ENCODE peak calls at places on chromosome 1, in four cellular contexts. V, R, D and Z are unnamed samples.
A peak's percentile ranks its signal among the peaks of the same experiment; 100 is the strongest.

GRCh38 chr1:226829105-226829504 is 41.3 kb upstream of the PSEN2 start:
- DNase-seq in V (no peak), R (no peak), D (no peak), Z (no peak)

GRCh38 chr1:24486296-24487065 is 16.2 kb upstream of the RCAN3 start:
- DNase-seq in V (no peak), R (no peak), D (no peak), Z (no peak)

GRCh38 chr1:89523597-89524368 is 846 bp upstream of the LRRC8B start:
- DNase-seq in V (no peak), R (peak; percentile 52), D (peak; percentile 65), Z (no peak)

GRCh38 chr1:167430849-167431242 is 87.5 kb downstream of the CD247 start:
- DNase-seq in V (no peak), R (no peak), D (no peak), Z (no peak)

GRCh38 chr1:206839857-206840256 is 25.6 kb upstream of the IL20 start:
- DNase-seq in V (no peak), R (no peak), D (no peak), Z (no peak)

GRCh38 chr1:86207323-86207722 is 50.8 kb upstream of the COL24A1 start:
- DNase-seq in V (no peak), R (no peak), D (peak; percentile 63), Z (no peak)

GRCh38 chr1:146034976-146035469 is 13.5 kb upstream of the HJV start:
- DNase-seq in V (no peak), R (no peak), D (no peak), Z (no peak)

GRCh38 chr1:84550826-84551225 is 23.4 kb downstream of the CTBS start:
- DNase-seq in V (no peak), R (no peak), D (no peak), Z (no peak)

GRCh38 chr1:8966606-8967005 is 20.9 kb downstream of the CA6 start:
- DNase-seq in V (no peak), R (no peak), D (no peak), Z (peak; percentile 40)

GRCh38 chr1:221887091-221887746 is 145.3 kb upstream of the DUSP10 start:
- DNase-seq in V (peak; percentile 8), R (no peak), D (peak; percentile 91), Z (peak; percentile 40)

GRCh38 chr1:175385316-175385715 is 192.7 kb upstream of the KIAA0040 start:
- DNase-seq in V (no peak), R (no peak), D (no peak), Z (no peak)

GRCh38 chr1:49181033-49181432 is 404.3 kb upstream of the BEND5 start:
- DNase-seq in V (no peak), R (no peak), D (no peak), Z (no peak)

GRCh38 chr1:180933141-180933540 is 20.4 kb downstream of the KIAA1614 start:
- DNase-seq in V (no peak), R (no peak), D (no peak), Z (no peak)

GRCh38 chr1:182120411-182121258 is 59.1 kb upstream of the ZNF648 start:
- DNase-seq in V (peak; percentile 41), R (no peak), D (no peak), Z (peak; percentile 36)

GRCh38 chr1:183323849-183324683 is 94.1 kb downstream of the NMNAT2 start:
- DNase-seq in V (no peak), R (no peak), D (no peak), Z (no peak)

GRCh38 chr1:91585982-91586381 is 85.3 kb downstream of the CDC7 start:
- DNase-seq in V (peak; percentile 12), R (no peak), D (no peak), Z (no peak)

GRCh38 chr1:44747878-44748277 is 8.2 kb downstream of the KIF2C start:
- DNase-seq in V (no peak), R (no peak), D (no peak), Z (no peak)

GRCh38 chr1:175307160-175307559 is 114.6 kb upstream of the KIAA0040 start:
- DNase-seq in V (no peak), R (no peak), D (no peak), Z (no peak)

GRCh38 chr1:25780318-25781129 is 19.5 kb upstream of the SELENON start:
- DNase-seq in V (peak; percentile 51), R (no peak), D (peak; percentile 77), Z (no peak)

GRCh38 chr1:187245201-187245600 is 416.5 kb downstream of the PLA2G4A start:
- DNase-seq in V (no peak), R (no peak), D (no peak), Z (no peak)

GRCh38 chr1:46303872-46304326 is 401 bp downstream of the UQCRH start:
- DNase-seq in V (no peak), R (no peak), D (no peak), Z (no peak)

GRCh38 chr1:150346316-150346715 is 17.6 kb upstream of the RPRD2 start:
- DNase-seq in V (no peak), R (no peak), D (no peak), Z (no peak)

GRCh38 chr1:41612953-41613352 is 128.5 kb upstream of the EDN2 start:
- DNase-seq in V (no peak), R (no peak), D (no peak), Z (peak; percentile 50)

GRCh38 chr1:119768778-119769177 is at the start of gene HMGCS2:
- DNase-seq in V (no peak), R (no peak), D (no peak), Z (no peak)